ENCODE peak calls at places on chromosomes 3 and 15, in four cellular contexts. S is H9, R is fibroblast of villous mesenchyme, N is lower lobe of right lung. H is an unnamed sample.

GRCh38 chr3:25259871-25260270 is 168.2 kb upstream of the RARB start:
- DNase-seq in S (no peak), R (peak; percentile 7), N (no peak), H (no peak)

GRCh38 chr15:31399544-31400171 is 73.0 kb downstream of the KLF13 start:
- DNase-seq in S (no peak), N (no peak), R (no peak), H (no peak)

GRCh38 chr3:45552031-45552772 is 42.3 kb upstream of the LIMD1 start:
- DNase-seq in S (no peak), R (no peak), N (no peak), H (no peak)

GRCh38 chr15:77819841-77820728 is 187.4 kb upstream of the LINGO1 start:
- DNase-seq in N (no peak), S (peak; percentile 77), R (no peak), H (peak; percentile 53)

GRCh38 chr15:44029940-44030568 is 165.0 kb downstream of the FRMD5 start:
- DNase-seq in R (peak; percentile 30), N (no peak), S (no peak), H (no peak)

GRCh38 chr3:182617511-182617910 is 175.8 kb upstream of the ATP11B start:
- DNase-seq in S (no peak), N (no peak), R (no peak), H (no peak)

GRCh38 chr3:59235221-59236012 is 185.6 kb upstream of the CFAP20DC start:
- DNase-seq in S (no peak), N (no peak), R (no peak), H (no peak)

GRCh38 chr3:51163051-51163450 is 222.0 kb upstream of the MANF start:
- DNase-seq in S (no peak), N (no peak), R (no peak), H (no peak)

GRCh38 chr3:112002458-112002971 is 3.8 kb downstream of the TAGLN3 start:
- DNase-seq in S (no peak), R (no peak), N (no peak), H (no peak)

GRCh38 chr15:76172782-76173181 is 113.0 kb downstream of the TMEM266 start:
- DNase-seq in S (no peak), N (no peak), R (no peak), H (no peak)

GRCh38 chr15:91444656-91445055 is 344.6 kb downstream of the SV2B start:
- DNase-seq in S (no peak), N (no peak), R (no peak), H (no peak)

GRCh38 chr15:92808611-92809063 is 91.5 kb upstream of the CHD2 start:
- DNase-seq in S (no peak), N (peak; percentile 74), R (peak; percentile 74), H (no peak)

GRCh38 chr3:46052531-46052930 is 25.2 kb upstream of the XCR1 start:
- DNase-seq in R (no peak), N (no peak), S (no peak), H (no peak)

GRCh38 chr15:39828374-39828931 is 45.8 kb upstream of the FSIP1 start:
- DNase-seq in S (no peak), N (no peak), R (peak; percentile 87), H (no peak)

GRCh38 chr15:59245583-59245982 is 38.9 kb downstream of the LDHAL6B start:
- DNase-seq in R (no peak), S (no peak), N (no peak), H (no peak)

GRCh38 chr3:52520141-52520667 is 13.5 kb downstream of the NT5DC2 start:
- DNase-seq in R (no peak), N (no peak), S (no peak), H (no peak)

GRCh38 chr3:54866221-54866620 is 61.6 kb downstream of the LRTM1 start:
- DNase-seq in R (no peak), N (no peak), S (no peak), H (no peak)

GRCh38 chr3:73228425-73228824 is 167.0 kb downstream of the EBLN2 start:
- DNase-seq in S (no peak), N (no peak), R (no peak), H (no peak)

GRCh38 chr15:38217181-38217580 is 35.5 kb upstream of the SPRED1 start:
- DNase-seq in R (peak; percentile 88), S (no peak), N (no peak), H (no peak)

GRCh38 chr3:115697263-115698053 is 74.1 kb downstream of the GAP43 start:
- DNase-seq in N (no peak), S (no peak), R (no peak), H (no peak)

GRCh38 chr3:54278960-54279359 is 156.6 kb downstream of the CACNA2D3 start:
- DNase-seq in R (no peak), S (no peak), N (no peak), H (no peak)

GRCh38 chr3:194339836-194340235 is 11.3 kb downstream of the CPN2 start:
- DNase-seq in S (no peak), R (no peak), N (no peak), H (no peak)

GRCh38 chr3:38122712-38123290 is 14.1 kb downstream of the ACAA1 start:
- DNase-seq in S (no peak), N (no peak), R (no peak), H (no peak)

GRCh38 chr3:15428539-15428938 is 1.1 kb downstream of the EAF1 start:
- DNase-seq in N (no peak), R (peak; percentile 47), S (no peak), H (no peak)

GRCh38 chr3:25603703-25604102 is 61.0 kb downstream of the TOP2B start:
- DNase-seq in R (peak; percentile 63), S (no peak), N (no peak), H (no peak)

GRCh38 chr3:35772364-35773009 is 133.2 kb downstream of the ARPP21 start:
- DNase-seq in R (no peak), N (no peak), S (no peak), H (no peak)

GRCh38 chr3:13566769-13567310 is 17.9 kb downstream of the FBLN2 start:
- DNase-seq in R (no peak), N (no peak), S (no peak), H (no peak)

GRCh38 chr3:65647369-65647768 is 391.3 kb downstream of the MAGI1 start:
- DNase-seq in R (no peak), S (no peak), N (no peak), H (no peak)

GRCh38 chr3:68941055-68941454 is 8.7 kb upstream of the TAFA4 start:
- DNase-seq in S (no peak), R (no peak), N (no peak), H (no peak)

GRCh38 chr3:126129408-126129891 is 45.5 kb upstream of the SLC41A3 start:
- DNase-seq in S (peak; percentile 23), N (peak; percentile 76), R (no peak), H (no peak)

GRCh38 chr3:42746455-42747450 is 26.3 kb downstream of the CCDC13 start:
- DNase-seq in S (peak; percentile 22), N (no peak), R (peak; percentile 42), H (no peak)

GRCh38 chr15:45785897-45786296 is 151.1 kb downstream of the SQOR start:
- DNase-seq in N (no peak), R (no peak), S (no peak), H (no peak)

GRCh38 chr3:107133891-107134290 is 243.3 kb upstream of the CCDC54 start:
- DNase-seq in S (no peak), R (no peak), N (no peak), H (no peak)

GRCh38 chr15:81106560-81106959 is 27.5 kb upstream of the CFAP161 start:
- DNase-seq in S (peak; percentile 44), N (no peak), R (peak; percentile 84), H (peak; percentile 51)

GRCh38 chr3:24521306-24522154 is 26.9 kb upstream of the THRB start:
- DNase-seq in R (peak; percentile 34), S (peak; percentile 55), N (peak; percentile 74), H (peak; percentile 30)

GRCh38 chr15:31294067-31294466 is 32.6 kb upstream of the KLF13 start:
- DNase-seq in N (no peak), R (no peak), S (no peak), H (peak; percentile 0)

GRCh38 chr15:47688573-47689086 is 28.7 kb upstream of the SEMA6D start:
- DNase-seq in N (no peak), R (peak; percentile 51), S (no peak), H (no peak)

GRCh38 chr3:11185144-11185543 is 30.9 kb downstream of the HRH1 start:
- DNase-seq in N (no peak), R (no peak), S (no peak), H (no peak)

GRCh38 chr3:11186771-11187170 is 32.5 kb downstream of the HRH1 start:
- DNase-seq in R (peak; percentile 63), S (no peak), N (no peak), H (no peak)

GRCh38 chr3:11187678-11188077 is 33.4 kb downstream of the HRH1 start:
- DNase-seq in S (no peak), R (peak; percentile 68), N (no peak), H (no peak)

GRCh38 chr3:11186318-11186692 is 32.0 kb downstream of the HRH1 start:
- DNase-seq in R (no peak), N (no peak), S (no peak), H (no peak)

DNA sequence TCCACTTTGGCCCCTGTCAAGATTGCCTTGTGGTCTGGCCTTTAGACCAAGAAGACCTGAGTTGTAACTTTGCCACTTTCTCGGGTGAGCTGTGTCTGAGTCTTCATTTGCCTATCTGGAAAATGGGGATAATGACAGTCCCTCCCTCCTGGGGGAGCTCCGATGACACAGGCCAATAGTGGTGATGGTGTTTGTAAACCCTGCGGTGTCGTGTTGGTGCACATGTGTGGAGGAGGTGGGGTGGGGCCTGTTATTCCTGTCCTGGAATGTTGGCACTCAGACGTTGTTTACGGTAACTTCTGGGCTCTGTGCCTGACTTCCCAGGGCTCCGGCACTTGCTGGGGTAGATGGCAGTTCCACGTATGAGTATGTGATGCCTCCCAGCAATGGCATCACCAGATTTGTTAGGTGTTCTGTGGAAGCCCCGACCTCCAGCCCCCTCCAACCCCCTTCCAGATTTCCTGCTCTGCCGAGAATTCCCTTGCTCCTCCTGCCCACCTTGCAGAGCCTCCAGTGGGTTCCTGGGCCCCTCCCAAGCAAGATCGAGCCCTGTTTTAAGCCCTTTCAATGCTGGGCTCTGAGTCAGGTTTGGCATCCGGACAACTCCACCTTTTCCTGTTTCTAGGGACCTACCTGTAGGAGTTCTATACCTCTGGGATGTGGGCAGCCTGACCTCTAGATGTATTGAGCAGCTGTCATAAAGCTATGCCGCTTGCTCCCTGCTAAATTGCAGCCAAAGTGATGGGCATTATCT is 31.4 kb downstream of the HRH1 start:
- DNase-seq in S (no peak), N (peak; percentile 82), R (peak; percentile 95), H (no peak)
- TF ChIP-seq CTCF in S (no peak), N (no peak), R (no peak), H (no peak)

DNA sequence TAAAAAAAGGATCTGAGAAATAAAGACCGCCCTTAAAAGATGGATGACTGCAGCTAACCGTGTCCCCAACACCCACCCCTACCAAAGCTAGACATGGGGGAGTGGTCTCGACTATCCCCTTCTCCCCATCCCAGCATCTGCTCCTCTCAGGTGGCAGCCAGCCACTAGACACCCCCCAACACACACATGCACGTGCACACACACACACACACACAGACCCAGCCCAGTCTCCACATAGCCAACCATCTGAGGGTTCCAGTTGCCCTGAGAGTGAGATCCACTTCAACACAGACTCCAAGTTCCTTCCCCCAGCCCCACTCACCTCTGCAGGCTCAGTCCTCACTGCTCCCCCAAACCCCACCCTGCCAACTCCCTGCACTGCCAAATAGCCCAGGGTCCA is 132.8 kb downstream of the TPRA1 start:
- DNase-seq in S (no peak), N (no peak), R (no peak), H (no peak)
- TF ChIP-seq CTCF in S (no peak), N (no peak), R (no peak), H (no peak)

GRCh38 chr15:66625974-66626373 is 60.2 kb upstream of the LCTL start:
- DNase-seq in N (no peak), S (no peak), R (no peak), H (no peak)
- TF ChIP-seq CTCF in N (no peak), S (no peak), R (no peak), H (no peak)

GRCh38 chr3:31311571-31311970 is 221.2 kb upstream of the STT3B start:
- DNase-seq in R (no peak), N (no peak), S (no peak), H (no peak)
- TF ChIP-seq CTCF in R (no peak), N (no peak), S (no peak), H (no peak)